ENCODE peak calls at places on chromosome 14, in six cellular contexts. V is NCI-H2029 treated with DMSO at 0.1 percent for 48 hours, T is GM23338, H is HEK293T, D is NCI-H774, Q is testis. W is an unnamed sample.
A peak's percentile ranks its signal among the peaks of the same experiment; 100 is the strongest.

GRCh38 chr14:85293820-85294219 is 236.1 kb upstream of the FLRT2 start:
- DNase-seq in V (no peak), T (no peak), H (no peak), D (no peak), Q (no peak), W (no peak)

GRCh38 chr14:94016446-94016976 is 9.6 kb upstream of the OTUB2 start:
- DNase-seq in V (no peak), T (no peak), H (no peak), D (no peak), Q (no peak), W (no peak)

GRCh38 chr14:102197317-102197850 is 57.7 kb downstream of the WDR20 start:
- DNase-seq in V (no peak), T (no peak), H (no peak), D (no peak), Q (no peak), W (no peak)

GRCh38 chr14:74685054-74685453 is 27.8 kb downstream of the AREL1 start:
- DNase-seq in V (no peak), T (no peak), H (no peak), D (no peak), Q (no peak), W (no peak)

GRCh38 chr14:36604757-36605505 is 22.5 kb upstream of the NKX2-8 start:
- DNase-seq in V (peak; percentile 93), T (peak; percentile 91), H (peak; percentile 77), D (peak; percentile 77), Q (peak; percentile 70), W (peak; percentile 79)

GRCh38 chr14:102249041-102249440 is 55.9 kb downstream of the MOK start:
- DNase-seq in V (no peak), T (no peak), H (no peak), D (no peak), Q (no peak), W (no peak)

GRCh38 chr14:59166258-59166657 is 22.2 kb upstream of the DAAM1 start:
- DNase-seq in V (no peak), T (no peak), H (no peak), D (no peak), Q (no peak), W (no peak)

GRCh38 chr14:21852061-21852664 is 178.5 kb upstream of the OR4E1 start:
- DNase-seq in V (no peak), T (peak; percentile 82), H (peak; percentile 27), D (no peak), Q (peak; percentile 82), W (no peak)

GRCh38 chr14:91380610-91381371 is 36.8 kb downstream of the CCDC88C start:
- DNase-seq in V (no peak), T (no peak), H (peak; percentile 30), D (no peak), Q (no peak), W (no peak)

GRCh38 chr14:93784878-93785277 is 3.4 kb downstream of the PRIMA1 start:
- DNase-seq in V (no peak), T (no peak), H (no peak), D (no peak), Q (no peak), W (no peak)

GRCh38 chr14:39430762-39431415 is 1.3 kb downstream of the FBXO33 start:
- DNase-seq in V (no peak), T (no peak), H (no peak), D (no peak), Q (peak; percentile 29), W (no peak)

GRCh38 chr14:91904956-91905645 is 37.8 kb upstream of the TC2N start:
- DNase-seq in V (no peak), T (no peak), H (no peak), D (no peak), Q (no peak), W (no peak)

GRCh38 chr14:61555056-61555838 is 140.1 kb upstream of the HIF1A start:
- DNase-seq in V (no peak), T (no peak), H (no peak), D (no peak), Q (no peak), W (no peak)

GRCh38 chr14:100498068-100498467 is 89.1 kb downstream of the BEGAIN start:
- DNase-seq in V (no peak), T (no peak), H (no peak), D (no peak), Q (no peak), W (no peak)

GRCh38 chr14:70642313-70643235 is 858 bp downstream of the TTC9 start:
- DNase-seq in V (peak; percentile 3), T (peak; percentile 48), H (no peak), D (no peak), Q (peak; percentile 22), W (no peak)

GRCh38 chr14:103854822-103855733 is 7.7 kb upstream of the PPP1R13B start:
- DNase-seq in V (no peak), T (peak; percentile 72), H (no peak), D (peak; percentile 20), Q (no peak), W (no peak)

GRCh38 chr14:64729386-64730060 is 25.3 kb downstream of the PLEKHG3 start:
- DNase-seq in V (no peak), T (no peak), H (no peak), D (no peak), Q (no peak), W (no peak)

GRCh38 chr14:69263771-69264170 is 3.8 kb downstream of the GALNT16 start:
- DNase-seq in V (no peak), T (no peak), H (no peak), D (no peak), Q (no peak), W (no peak)

GRCh38 chr14:39114073-39114838 is at the start of gene GEMIN2:
- DNase-seq in V (peak; percentile 97), T (peak; percentile 95), H (peak; percentile 95), D (peak; percentile 96), Q (peak; percentile 97), W (peak; percentile 90)

GRCh38 chr14:103684471-103684870 is 30.8 kb downstream of the XRCC3 start:
- DNase-seq in V (no peak), T (no peak), H (no peak), D (no peak), Q (no peak), W (no peak)

GRCh38 chr14:32620303-32620702 is 291.2 kb downstream of the AKAP6 start:
- DNase-seq in V (no peak), T (no peak), H (no peak), D (no peak), Q (no peak), W (no peak)

GRCh38 chr14:68843471-68844209 is 50.8 kb upstream of the ZFP36L1 start:
- DNase-seq in V (peak; percentile 22), T (peak; percentile 85), H (peak; percentile 85), D (peak; percentile 6), Q (peak; percentile 88), W (peak; percentile 32)

GRCh38 chr14:105012171-105012985 is 8.5 kb downstream of the CDCA4 start:
- DNase-seq in V (no peak), T (no peak), H (no peak), D (no peak), Q (no peak), W (no peak)

GRCh38 chr14:102949801-102950451 is 27.5 kb downstream of the AMN start:
- DNase-seq in V (peak; percentile 30), T (no peak), H (no peak), D (no peak), Q (no peak), W (peak; percentile 93)

GRCh38 chr14:54114941-54115340 is 158.3 kb upstream of the BMP4 start:
- DNase-seq in V (no peak), T (no peak), H (no peak), D (no peak), Q (no peak), W (no peak)

GRCh38 chr14:83975435-83976222 is 1554.3 kb upstream of the FLRT2 start:
- DNase-seq in V (no peak), T (peak; percentile 15), H (no peak), D (no peak), Q (no peak), W (peak; percentile 19)

GRCh38 chr14:69107407-69108003 is 45.4 kb downstream of the DCAF5 start:
- DNase-seq in V (peak; percentile 44), T (peak; percentile 85), H (peak; percentile 66), D (peak; percentile 33), Q (peak; percentile 48), W (peak; percentile 43)

GRCh38 chr14:75088566-75089373 is 19.3 kb downstream of the ZC2HC1C start:
- DNase-seq in V (no peak), T (peak; percentile 89), H (peak; percentile 59), D (peak; percentile 1), Q (peak; percentile 64), W (no peak)

GRCh38 chr14:66137076-66137475 is 349.1 kb upstream of the CCDC196 start:
- DNase-seq in V (no peak), T (no peak), H (no peak), D (no peak), Q (no peak), W (no peak)

GRCh38 chr14:73740921-73741326 is 26.7 kb upstream of the PNMA1 start:
- DNase-seq in V (no peak), T (peak; percentile 64), H (no peak), D (no peak), Q (peak; percentile 51), W (peak; percentile 76)

GRCh38 chr14:77204457-77204796 is 22.8 kb downstream of the TMEM63C start:
- DNase-seq in V (peak; percentile 87), T (no peak), H (no peak), D (peak; percentile 77), Q (no peak), W (peak; percentile 90)

GRCh38 chr14:69937367-69937777 is 58.2 kb downstream of the SMOC1 start:
- DNase-seq in V (no peak), T (no peak), H (no peak), D (no peak), Q (no peak), W (no peak)

GRCh38 chr14:105091335-105092123 is 26.3 kb upstream of the GPR132 start:
- DNase-seq in V (no peak), T (no peak), H (no peak), D (no peak), Q (peak; percentile 81), W (peak; percentile 49)

W was measured in LNCaP clone FGC.